ENCODE peak calls at places on chromosomes 2 and 18, in nine cellular contexts. P is tibial nerve, G is BE2C, I is PC-9, K is kidney, X is fibroblast of lung, Z is mammary epithelial cell, F is neural progenitor cell, R is Panc1. H is an unnamed sample. For H3K9me3, the result is how much of the 10 kb centered on the place peaks cover.

GRCh38 chr2:60551241-60552095 is 2.0 kb downstream of the BCL11A start:
- DNase-seq in G (peak), Z (peak), X (peak), K (peak), I (no peak), R (no peak), F (peak), P (no peak), H (no peak)

GRCh38 chr2:146818122-146818521 is 1026.7 kb upstream of the ACVR2A start:
- DNase-seq in I (no peak), G (no peak), F (no peak), P (no peak), R (no peak), Z (peak), K (no peak), X (peak), H (no peak)

GRCh38 chr18:48844271-48844670 is 106.5 kb downstream of the SMAD7 start:
- DNase-seq in X (no peak), Z (no peak), G (no peak), F (no peak), R (no peak), I (no peak), K (no peak), P (no peak), H (no peak)

GRCh38 chr2:241475267-241475666 is 33.1 kb downstream of the STK25 start:
- DNase-seq in X (no peak), K (no peak), G (no peak), P (no peak), F (no peak), Z (no peak), R (no peak), I (no peak), H (no peak)

GRCh38 chr2:98576666-98577312 is 31.5 kb downstream of the COA5 start:
- DNase-seq in F (no peak), G (no peak), R (no peak), I (no peak), K (no peak), Z (no peak), X (no peak), P (no peak), H (no peak)

GRCh38 chr18:11518788-11519685 is 90.4 kb upstream of the SLC35G4 start:
- DNase-seq in P (peak), Z (peak), R (peak), G (peak), F (peak), K (peak), I (no peak), X (peak), H (no peak)

GRCh38 chr2:151381266-151381665 is 23.9 kb downstream of the TNFAIP6 start:
- DNase-seq in F (no peak), P (no peak), G (no peak), R (no peak), X (peak), Z (no peak), I (no peak), K (no peak), H (no peak)

GRCh38 chr2:178512491-178512890 is 32.2 kb downstream of the PLEKHA3 start:
- DNase-seq in F (peak), I (no peak), K (no peak), P (no peak), X (peak), G (no peak), Z (peak), R (no peak), H (no peak)

GRCh38 chr2:210399440-210400041 is 77.0 kb downstream of the LANCL1 start:
- DNase-seq in I (no peak), P (no peak), G (no peak), K (no peak), Z (peak), X (peak), F (no peak), R (no peak), H (no peak)

GRCh38 chr2:58131191-58132011 is 84.8 kb downstream of the VRK2 start:
- DNase-seq in P (peak), X (peak), G (peak), R (no peak), Z (no peak), K (no peak), I (no peak), F (no peak), H (no peak)

GRCh38 chr2:113926314-113926713 is 36.4 kb downstream of the ACTR3 start:
- DNase-seq in I (no peak), Z (no peak), G (no peak), P (no peak), R (no peak), F (no peak), X (peak), K (no peak), H (no peak)

GRCh38 chr18:45874501-45875184 is 49.2 kb downstream of the SIGLEC15 start:
- DNase-seq in I (no peak), R (no peak), K (no peak), F (no peak), Z (peak), P (no peak), G (peak), X (peak), H (peak)

GRCh38 chr2:197092431-197092830 is 165.9 kb upstream of the PGAP1 start:
- DNase-seq in I (no peak), R (no peak), P (peak), K (no peak), Z (no peak), X (peak), G (peak), F (no peak), H (no peak)

GRCh38 chr2:182182436-182182835 is 196.8 kb downstream of the PPP1R1C start:
- DNase-seq in Z (no peak), K (no peak), R (no peak), X (peak), I (no peak), P (no peak), F (no peak), G (no peak), H (no peak)

GRCh38 chr18:72375628-72376027 is 168.5 kb downstream of the CBLN2 start:
- DNase-seq in R (no peak), K (no peak), F (no peak), Z (no peak), G (no peak), X (peak), P (no peak), I (no peak), H (no peak)

GRCh38 chr18:72376256-72376655 is 167.9 kb downstream of the CBLN2 start:
- DNase-seq in K (no peak), R (no peak), Z (no peak), I (no peak), X (no peak), G (no peak), F (no peak), P (no peak), H (no peak)
- H3K9me3 ChIP-seq in K (under half), R (under half), Z (under half), I (under half), X (under half), G (under half), F (under half), P (under half), H (under half)

DNA sequence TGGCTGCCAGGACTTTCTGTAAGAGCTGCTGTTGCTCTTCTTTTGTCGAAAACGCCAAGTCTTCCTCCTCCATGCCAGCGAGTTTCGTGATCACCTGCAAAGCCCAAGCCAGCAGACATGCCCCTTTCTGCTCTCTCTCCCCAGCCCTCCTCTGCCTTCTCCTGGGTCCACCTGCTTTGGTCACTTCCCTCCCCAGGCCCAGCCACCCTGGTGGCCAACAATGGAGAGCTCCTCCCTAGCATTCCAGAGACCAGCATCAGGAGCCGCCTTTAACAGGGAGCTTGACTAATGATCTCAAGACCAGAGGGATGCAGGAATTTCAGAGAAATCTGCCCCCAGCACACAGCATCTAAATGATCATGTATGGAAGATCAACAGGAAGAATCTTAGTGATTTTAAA is 34.6 kb downstream of the ERCC3 start:
- DNase-seq in Z (no peak), G (no peak), R (no peak), I (no peak), X (no peak), K (no peak), P (no peak), F (no peak), H (no peak)
- TF ChIP-seq CTCF in Z (no peak), G (no peak), R (no peak), I (no peak), X (no peak), K (no peak), P (no peak), F (no peak), H (no peak)

DNA sequence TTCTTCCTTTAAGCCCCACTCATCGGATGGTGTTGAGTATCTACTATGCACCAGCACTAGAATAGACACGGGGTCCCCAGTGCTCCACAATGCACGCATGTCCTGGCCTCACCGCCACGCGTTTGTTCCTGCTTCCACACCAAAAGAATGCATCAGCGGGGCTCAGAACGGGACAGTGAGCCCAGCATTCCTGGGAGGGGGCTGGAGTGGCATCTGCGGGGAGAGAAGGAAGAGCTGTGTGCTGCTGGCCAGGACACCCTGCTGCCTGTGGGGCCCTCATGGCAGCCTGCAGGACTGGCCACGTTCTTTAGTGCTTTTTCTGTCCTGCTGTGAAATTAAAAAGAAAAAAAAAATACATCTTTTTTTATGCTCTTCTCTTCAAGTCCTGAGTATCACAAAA is 738.8 kb upstream of the SALL3 start:
- DNase-seq in Z (no peak), P (no peak), R (no peak), X (no peak), G (no peak), F (peak), K (no peak), I (no peak), H (no peak)
- H3K9me3 ChIP-seq in Z (under half), P (under half), R (under half), X (under half), G (under half), F (under half), K (under half), I (under half), H (under half)

GRCh38 chr18:23682472-23682871 is 6.8 kb upstream of the LAMA3 start:
- DNase-seq in Z (no peak), I (no peak), G (no peak), R (no peak), K (no peak), P (no peak), X (no peak), F (no peak), H (no peak)
- TF ChIP-seq CTCF in Z (no peak), I (no peak), G (no peak), R (no peak), K (no peak), P (no peak), X (no peak), F (no peak), H (no peak)

GRCh38 chr18:78813898-78814297 is 165.7 kb upstream of the SALL3 start:
- DNase-seq in X (no peak), R (no peak), F (no peak), K (no peak), G (no peak), I (no peak), P (no peak), Z (no peak), H (no peak)

GRCh38 chr18:78813156-78813555 is 166.5 kb upstream of the SALL3 start:
- DNase-seq in R (no peak), G (no peak), X (no peak), I (no peak), K (no peak), Z (no peak), P (no peak), F (no peak), H (no peak)

GRCh38 chr18:78814766-78815165 is 164.9 kb upstream of the SALL3 start:
- DNase-seq in Z (no peak), F (no peak), G (no peak), X (no peak), K (no peak), P (no peak), R (no peak), I (no peak), H (no peak)

GRCh38 chr18:78816114-78816513 is 163.5 kb upstream of the SALL3 start:
- DNase-seq in I (no peak), P (no peak), K (no peak), F (no peak), R (no peak), X (no peak), G (no peak), Z (no peak), H (no peak)

GRCh38 chr18:78814321-78814720 is 165.3 kb upstream of the SALL3 start:
- DNase-seq in X (no peak), P (no peak), R (no peak), F (peak), K (no peak), I (no peak), Z (no peak), G (no peak), H (no peak)
- H3K9me3 ChIP-seq in X (under half), P (under half), R (under half), F (under half), K (under half), I (under half), Z (under half), G (under half), H (under half)

GRCh38 chr18:30945769-30946168 is 96.8 kb downstream of the DSC3 start:
- DNase-seq in K (no peak), G (no peak), X (peak), Z (peak), P (no peak), I (no peak), R (no peak), F (peak), H (no peak)
- TF ChIP-seq CTCF in K (no peak), G (no peak), X (no peak), Z (no peak), P (no peak), I (no peak), R (no peak), F (no peak), H (no peak)

GRCh38 chr2:186919272-186919671 is 70.3 kb upstream of the ZSWIM2 start:
- DNase-seq in F (no peak), I (no peak), K (no peak), Z (peak), X (peak), R (no peak), G (no peak), P (no peak), H (no peak)
- H3K9me3 ChIP-seq in F (under half), I (under half), K (under half), Z (under half), X (under half), R (under half), G (under half), P (under half), H (under half)

DNA sequence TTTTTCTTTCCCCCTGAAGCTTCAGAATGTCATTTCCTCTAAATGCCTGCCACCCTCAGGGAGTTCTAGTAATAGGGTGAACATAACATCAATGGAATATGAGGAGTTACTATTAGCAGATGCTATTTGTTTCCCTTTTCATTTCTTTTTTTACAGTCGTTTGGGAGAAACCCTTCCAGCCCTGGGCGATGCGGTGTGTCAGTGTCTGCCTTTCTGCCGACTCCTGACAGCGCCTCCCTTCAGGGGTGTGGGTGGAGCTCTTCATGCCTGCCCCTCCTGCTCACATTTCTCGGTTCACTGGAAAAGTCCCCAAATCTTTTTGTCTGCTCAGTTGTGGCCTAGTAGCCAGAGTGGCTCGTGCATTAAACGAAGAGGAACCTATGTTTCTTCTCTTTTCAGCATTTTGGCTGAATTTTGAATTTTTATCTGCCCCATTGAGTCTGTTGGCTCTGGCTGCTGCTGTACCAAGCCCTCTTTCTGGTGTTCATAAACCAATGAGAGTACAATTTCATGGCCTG is 72.3 kb downstream of the FMNL2 start:
- DNase-seq in G (peak), P (no peak), Z (peak), F (peak), K (peak), R (no peak), X (peak), I (no peak), H (no peak)
- TF ChIP-seq CTCF in G (no peak), P (no peak), Z (no peak), F (no peak), K (no peak), R (peak), X (no peak), I (no peak), H (no peak)

H was measured in CD4-positive, alpha-beta T cell.